ENCODE peak calls at places on chromosomes 2 and 18, in five cellular contexts. One of them, this sample, is unnamed.
A peak's percentile ranks its signal among the peaks of the same experiment; 100 is the strongest.

GRCh38 chr2:43484323-43484930 is 111.4 kb downstream of the THADA start:
- DNase-seq in cardiac fibroblast: peak; percentile 94
- DNase-seq in activated T-cell treated with anti-CD3 and anti-CD28 coated beads for 1 hour: no peak
- DNase-seq in choroid plexus epithelial cell: peak; percentile 92
- DNase-seq in AG08396: peak; percentile 16
- DNase-seq in this sample: no peak

GRCh38 chr2:199868431-199869226 is 17.6 kb upstream of the FTCDNL1 start:
- DNase-seq in choroid plexus epithelial cell: no peak
- DNase-seq in cardiac fibroblast: no peak
- DNase-seq in AG08396: no peak
- DNase-seq in activated T-cell treated with anti-CD3 and anti-CD28 coated beads for 1 hour: no peak
- DNase-seq in this sample: no peak

GRCh38 chr2:121006783-121007489 is 271.3 kb downstream of the GLI2 start:
- DNase-seq in AG08396: no peak
- DNase-seq in activated T-cell treated with anti-CD3 and anti-CD28 coated beads for 1 hour: no peak
- DNase-seq in choroid plexus epithelial cell: no peak
- DNase-seq in cardiac fibroblast: no peak
- DNase-seq in this sample: no peak

GRCh38 chr2:37616674-37616999 is 54.8 kb downstream of the CDC42EP3 start:
- DNase-seq in choroid plexus epithelial cell: peak; percentile 80
- DNase-seq in cardiac fibroblast: peak; percentile 86
- DNase-seq in AG08396: no peak
- DNase-seq in activated T-cell treated with anti-CD3 and anti-CD28 coated beads for 1 hour: no peak
- DNase-seq in this sample: no peak

GRCh38 chr2:110948027-110948687 is 172.6 kb upstream of the BCL2L11 start:
- DNase-seq in AG08396: no peak
- DNase-seq in activated T-cell treated with anti-CD3 and anti-CD28 coated beads for 1 hour: no peak
- DNase-seq in choroid plexus epithelial cell: no peak
- DNase-seq in cardiac fibroblast: peak; percentile 36
- DNase-seq in this sample: no peak

GRCh38 chr2:54899576-54900200 is 150.6 kb downstream of the RTN4 start:
- DNase-seq in choroid plexus epithelial cell: peak; percentile 85
- DNase-seq in activated T-cell treated with anti-CD3 and anti-CD28 coated beads for 1 hour: no peak
- DNase-seq in AG08396: peak; percentile 50
- DNase-seq in cardiac fibroblast: peak; percentile 79
- DNase-seq in this sample: no peak

GRCh38 chr2:55887906-55888625 is 35.5 kb downstream of the EFEMP1 start:
- DNase-seq in cardiac fibroblast: peak; percentile 96
- DNase-seq in AG08396: peak; percentile 42
- DNase-seq in activated T-cell treated with anti-CD3 and anti-CD28 coated beads for 1 hour: no peak
- DNase-seq in choroid plexus epithelial cell: peak; percentile 91
- DNase-seq in this sample: no peak

GRCh38 chr2:216714412-216714775 is 19.0 kb upstream of the IGFBP5 start:
- DNase-seq in cardiac fibroblast: peak; percentile 51
- DNase-seq in choroid plexus epithelial cell: peak; percentile 25
- DNase-seq in AG08396: peak; percentile 48
- DNase-seq in activated T-cell treated with anti-CD3 and anti-CD28 coated beads for 1 hour: no peak
- DNase-seq in this sample: no peak

GRCh38 chr2:42046819-42047487 is 868 bp upstream of the PKDCC start:
- DNase-seq in AG08396: no peak
- DNase-seq in choroid plexus epithelial cell: peak; percentile 55
- DNase-seq in activated T-cell treated with anti-CD3 and anti-CD28 coated beads for 1 hour: no peak
- DNase-seq in cardiac fibroblast: no peak
- DNase-seq in this sample: no peak

GRCh38 chr18:32201936-32202335 is 12.1 kb downstream of the MEP1B start:
- DNase-seq in cardiac fibroblast: no peak
- DNase-seq in choroid plexus epithelial cell: no peak
- DNase-seq in AG08396: no peak
- DNase-seq in activated T-cell treated with anti-CD3 and anti-CD28 coated beads for 1 hour: no peak
- DNase-seq in this sample: no peak

GRCh38 chr2:239498981-239499633 is 98.3 kb upstream of the HDAC4 start:
- DNase-seq in choroid plexus epithelial cell: no peak
- DNase-seq in activated T-cell treated with anti-CD3 and anti-CD28 coated beads for 1 hour: no peak
- DNase-seq in AG08396: no peak
- DNase-seq in cardiac fibroblast: peak; percentile 2
- DNase-seq in this sample: no peak

GRCh38 chr2:189658281-189658680 is 3.0 kb upstream of the ASNSD1 start:
- DNase-seq in choroid plexus epithelial cell: no peak
- DNase-seq in activated T-cell treated with anti-CD3 and anti-CD28 coated beads for 1 hour: no peak
- DNase-seq in AG08396: no peak
- DNase-seq in cardiac fibroblast: no peak
- DNase-seq in this sample: no peak

GRCh38 chr2:192500550-192501200 is 305.9 kb upstream of the TMEFF2 start:
- DNase-seq in choroid plexus epithelial cell: peak; percentile 78
- DNase-seq in cardiac fibroblast: peak; percentile 77
- DNase-seq in activated T-cell treated with anti-CD3 and anti-CD28 coated beads for 1 hour: no peak
- DNase-seq in AG08396: no peak
- DNase-seq in this sample: no peak

GRCh38 chr2:38514603-38515154 is 88.0 kb downstream of the HNRNPLL start:
- DNase-seq in AG08396: no peak
- DNase-seq in activated T-cell treated with anti-CD3 and anti-CD28 coated beads for 1 hour: no peak
- DNase-seq in choroid plexus epithelial cell: no peak
- DNase-seq in cardiac fibroblast: no peak
- DNase-seq in this sample: no peak

GRCh38 chr2:163573652-163574051 is 162.2 kb downstream of the FIGN start:
- DNase-seq in choroid plexus epithelial cell: no peak
- DNase-seq in activated T-cell treated with anti-CD3 and anti-CD28 coated beads for 1 hour: no peak
- DNase-seq in cardiac fibroblast: no peak
- DNase-seq in AG08396: no peak
- DNase-seq in this sample: no peak

GRCh38 chr2:52097076-52097475 is 1065.1 kb upstream of the NRXN1 start:
- DNase-seq in AG08396: no peak
- DNase-seq in activated T-cell treated with anti-CD3 and anti-CD28 coated beads for 1 hour: no peak
- DNase-seq in choroid plexus epithelial cell: no peak
- DNase-seq in cardiac fibroblast: no peak
- DNase-seq in this sample: no peak

GRCh38 chr2:213121677-213122076 is 29.7 kb downstream of the IKZF2 start:
- DNase-seq in cardiac fibroblast: no peak
- DNase-seq in activated T-cell treated with anti-CD3 and anti-CD28 coated beads for 1 hour: no peak
- DNase-seq in AG08396: no peak
- DNase-seq in choroid plexus epithelial cell: no peak
- DNase-seq in this sample: no peak

GRCh38 chr2:104840916-104841315 is 13.0 kb upstream of the POU3F3 start:
- DNase-seq in activated T-cell treated with anti-CD3 and anti-CD28 coated beads for 1 hour: no peak
- DNase-seq in AG08396: no peak
- DNase-seq in choroid plexus epithelial cell: no peak
- DNase-seq in cardiac fibroblast: no peak
- DNase-seq in this sample: no peak